ENCODE peak calls at places on chromosomes 12 and 14, in nine cellular contexts. One of them, this sample, is unnamed.
A peak's percentile ranks its signal among the peaks of the same experiment; 100 is the strongest.

GRCh38 chr14:100670017-100670974 is 56.4 kb upstream of the DLK1 start:
- DNase-seq in H4: no peak
- DNase-seq in stimulated activated CD4-positive, alpha-beta T cell treated with anti-CD3 and anti-CD28 coated beads, Interleukin-1b, Interleukin-23, amount 100 ng/mL, for 1 hour: no peak
- DNase-seq in adipocyte: no peak
- DNase-seq in putamen: no peak
- DNase-seq in right lobe of liver: no peak
- DNase-seq in T-helper 1 cell: no peak
- DNase-seq in stimulated activated CD8-positive, alpha-beta memory T cell treated with anti-CD3 and anti-CD28 coated beads, Interleukin-4, amount 100 ng/mL, for 24 hours: no peak
- DNase-seq in A172: no peak
- DNase-seq in this sample: no peak

GRCh38 chr14:104207142-104207845 is 68.9 kb downstream of the KIF26A start:
- DNase-seq in H4: no peak
- DNase-seq in adipocyte: no peak
- DNase-seq in right lobe of liver: no peak
- DNase-seq in stimulated activated CD4-positive, alpha-beta T cell treated with anti-CD3 and anti-CD28 coated beads, Interleukin-1b, Interleukin-23, amount 100 ng/mL, for 1 hour: no peak
- DNase-seq in A172: no peak
- DNase-seq in stimulated activated CD8-positive, alpha-beta memory T cell treated with anti-CD3 and anti-CD28 coated beads, Interleukin-4, amount 100 ng/mL, for 24 hours: no peak
- DNase-seq in T-helper 1 cell: no peak
- DNase-seq in putamen: no peak
- DNase-seq in this sample: no peak

GRCh38 chr12:104249898-104250297 is 34.3 kb downstream of the TXNRD1 start:
- DNase-seq in adipocyte: no peak
- DNase-seq in stimulated activated CD8-positive, alpha-beta memory T cell treated with anti-CD3 and anti-CD28 coated beads, Interleukin-4, amount 100 ng/mL, for 24 hours: no peak
- DNase-seq in H4: no peak
- DNase-seq in right lobe of liver: no peak
- DNase-seq in putamen: no peak
- DNase-seq in stimulated activated CD4-positive, alpha-beta T cell treated with anti-CD3 and anti-CD28 coated beads, Interleukin-1b, Interleukin-23, amount 100 ng/mL, for 1 hour: no peak
- DNase-seq in A172: no peak
- DNase-seq in T-helper 1 cell: no peak
- DNase-seq in this sample: no peak

GRCh38 chr12:5945071-5946008 is at the start of gene ANO2:
- DNase-seq in adipocyte: peak; percentile 77
- DNase-seq in right lobe of liver: no peak
- DNase-seq in T-helper 1 cell: no peak
- DNase-seq in putamen: no peak
- DNase-seq in H4: no peak
- DNase-seq in stimulated activated CD8-positive, alpha-beta memory T cell treated with anti-CD3 and anti-CD28 coated beads, Interleukin-4, amount 100 ng/mL, for 24 hours: no peak
- DNase-seq in A172: no peak
- DNase-seq in stimulated activated CD4-positive, alpha-beta T cell treated with anti-CD3 and anti-CD28 coated beads, Interleukin-1b, Interleukin-23, amount 100 ng/mL, for 1 hour: no peak
- DNase-seq in this sample: peak; percentile 57

GRCh38 chr14:98368214-98368613 is 903.8 kb downstream of the BCL11B start:
- DNase-seq in T-helper 1 cell: no peak
- DNase-seq in A172: no peak
- DNase-seq in adipocyte: no peak
- DNase-seq in right lobe of liver: no peak
- DNase-seq in H4: no peak
- DNase-seq in stimulated activated CD8-positive, alpha-beta memory T cell treated with anti-CD3 and anti-CD28 coated beads, Interleukin-4, amount 100 ng/mL, for 24 hours: no peak
- DNase-seq in putamen: no peak
- DNase-seq in stimulated activated CD4-positive, alpha-beta T cell treated with anti-CD3 and anti-CD28 coated beads, Interleukin-1b, Interleukin-23, amount 100 ng/mL, for 1 hour: no peak
- DNase-seq in this sample: no peak

GRCh38 chr12:122079532-122080081 is 1.1 kb downstream of the MLXIP start:
- DNase-seq in H4: no peak
- DNase-seq in putamen: no peak
- DNase-seq in right lobe of liver: no peak
- DNase-seq in stimulated activated CD8-positive, alpha-beta memory T cell treated with anti-CD3 and anti-CD28 coated beads, Interleukin-4, amount 100 ng/mL, for 24 hours: no peak
- DNase-seq in adipocyte: peak; percentile 34
- DNase-seq in stimulated activated CD4-positive, alpha-beta T cell treated with anti-CD3 and anti-CD28 coated beads, Interleukin-1b, Interleukin-23, amount 100 ng/mL, for 1 hour: no peak
- DNase-seq in T-helper 1 cell: no peak
- DNase-seq in A172: no peak
- DNase-seq in this sample: peak; percentile 19

GRCh38 chr14:70809238-70810214 is at the start of gene MAP3K9:
- DNase-seq in adipocyte: peak; percentile 56
- DNase-seq in stimulated activated CD4-positive, alpha-beta T cell treated with anti-CD3 and anti-CD28 coated beads, Interleukin-1b, Interleukin-23, amount 100 ng/mL, for 1 hour: peak; percentile 81
- DNase-seq in H4: peak; percentile 96
- DNase-seq in right lobe of liver: peak; percentile 96
- DNase-seq in putamen: peak; percentile 89
- DNase-seq in T-helper 1 cell: peak; percentile 90
- DNase-seq in A172: peak; percentile 75
- DNase-seq in stimulated activated CD8-positive, alpha-beta memory T cell treated with anti-CD3 and anti-CD28 coated beads, Interleukin-4, amount 100 ng/mL, for 24 hours: peak; percentile 87
- DNase-seq in this sample: peak; percentile 68

GRCh38 chr12:3777206-3777809 is 24.4 kb upstream of the CRACR2A start:
- DNase-seq in stimulated activated CD4-positive, alpha-beta T cell treated with anti-CD3 and anti-CD28 coated beads, Interleukin-1b, Interleukin-23, amount 100 ng/mL, for 1 hour: no peak
- DNase-seq in stimulated activated CD8-positive, alpha-beta memory T cell treated with anti-CD3 and anti-CD28 coated beads, Interleukin-4, amount 100 ng/mL, for 24 hours: no peak
- DNase-seq in T-helper 1 cell: no peak
- DNase-seq in right lobe of liver: no peak
- DNase-seq in adipocyte: peak; percentile 78
- DNase-seq in A172: peak; percentile 22
- DNase-seq in H4: peak; percentile 42
- DNase-seq in putamen: peak; percentile 28
- DNase-seq in this sample: peak; percentile 75

GRCh38 chr12:26319511-26319910 is 124.1 kb downstream of the SSPN start:
- DNase-seq in putamen: no peak
- DNase-seq in H4: no peak
- DNase-seq in stimulated activated CD8-positive, alpha-beta memory T cell treated with anti-CD3 and anti-CD28 coated beads, Interleukin-4, amount 100 ng/mL, for 24 hours: no peak
- DNase-seq in right lobe of liver: no peak
- DNase-seq in T-helper 1 cell: no peak
- DNase-seq in stimulated activated CD4-positive, alpha-beta T cell treated with anti-CD3 and anti-CD28 coated beads, Interleukin-1b, Interleukin-23, amount 100 ng/mL, for 1 hour: no peak
- DNase-seq in adipocyte: peak; percentile 44
- DNase-seq in A172: peak; percentile 73
- DNase-seq in this sample: peak; percentile 65

GRCh38 chr14:38951451-38951850 is 151.6 kb downstream of the SEC23A start:
- DNase-seq in putamen: no peak
- DNase-seq in stimulated activated CD4-positive, alpha-beta T cell treated with anti-CD3 and anti-CD28 coated beads, Interleukin-1b, Interleukin-23, amount 100 ng/mL, for 1 hour: no peak
- DNase-seq in T-helper 1 cell: no peak
- DNase-seq in stimulated activated CD8-positive, alpha-beta memory T cell treated with anti-CD3 and anti-CD28 coated beads, Interleukin-4, amount 100 ng/mL, for 24 hours: no peak
- DNase-seq in right lobe of liver: no peak
- DNase-seq in H4: no peak
- DNase-seq in A172: peak; percentile 31
- DNase-seq in adipocyte: peak; percentile 59
- DNase-seq in this sample: peak; percentile 79

GRCh38 chr12:68451261-68452091 is 119.3 kb upstream of the MDM1 start:
- DNase-seq in stimulated activated CD8-positive, alpha-beta memory T cell treated with anti-CD3 and anti-CD28 coated beads, Interleukin-4, amount 100 ng/mL, for 24 hours: no peak
- DNase-seq in right lobe of liver: no peak
- DNase-seq in adipocyte: peak; percentile 69
- DNase-seq in T-helper 1 cell: no peak
- DNase-seq in putamen: no peak
- DNase-seq in stimulated activated CD4-positive, alpha-beta T cell treated with anti-CD3 and anti-CD28 coated beads, Interleukin-1b, Interleukin-23, amount 100 ng/mL, for 1 hour: peak; percentile 2
- DNase-seq in H4: peak; percentile 39
- DNase-seq in A172: peak; percentile 26
- DNase-seq in this sample: peak; percentile 59

GRCh38 chr12:1630081-1630826 is 1.2 kb downstream of the WNT5B start:
- DNase-seq in stimulated activated CD8-positive, alpha-beta memory T cell treated with anti-CD3 and anti-CD28 coated beads, Interleukin-4, amount 100 ng/mL, for 24 hours: no peak
- DNase-seq in right lobe of liver: peak; percentile 70
- DNase-seq in stimulated activated CD4-positive, alpha-beta T cell treated with anti-CD3 and anti-CD28 coated beads, Interleukin-1b, Interleukin-23, amount 100 ng/mL, for 1 hour: no peak
- DNase-seq in adipocyte: peak; percentile 28
- DNase-seq in A172: no peak
- DNase-seq in putamen: no peak
- DNase-seq in H4: no peak
- DNase-seq in T-helper 1 cell: no peak
- DNase-seq in this sample: peak; percentile 59

GRCh38 chr14:72796935-72797334 is 97.0 kb downstream of the DPF3 start:
- DNase-seq in T-helper 1 cell: no peak
- DNase-seq in H4: no peak
- DNase-seq in stimulated activated CD4-positive, alpha-beta T cell treated with anti-CD3 and anti-CD28 coated beads, Interleukin-1b, Interleukin-23, amount 100 ng/mL, for 1 hour: no peak
- DNase-seq in adipocyte: no peak
- DNase-seq in stimulated activated CD8-positive, alpha-beta memory T cell treated with anti-CD3 and anti-CD28 coated beads, Interleukin-4, amount 100 ng/mL, for 24 hours: no peak
- DNase-seq in putamen: peak; percentile 47
- DNase-seq in A172: no peak
- DNase-seq in right lobe of liver: no peak
- DNase-seq in this sample: no peak

GRCh38 chr14:68268719-68269118 is 449.1 kb downstream of the RAD51B start:
- DNase-seq in stimulated activated CD8-positive, alpha-beta memory T cell treated with anti-CD3 and anti-CD28 coated beads, Interleukin-4, amount 100 ng/mL, for 24 hours: no peak
- DNase-seq in right lobe of liver: no peak
- DNase-seq in A172: peak; percentile 32
- DNase-seq in stimulated activated CD4-positive, alpha-beta T cell treated with anti-CD3 and anti-CD28 coated beads, Interleukin-1b, Interleukin-23, amount 100 ng/mL, for 1 hour: no peak
- DNase-seq in H4: peak; percentile 38
- DNase-seq in T-helper 1 cell: no peak
- DNase-seq in adipocyte: no peak
- DNase-seq in putamen: no peak
- DNase-seq in this sample: peak; percentile 28

GRCh38 chr14:99203801-99204200 is 68.2 kb downstream of the BCL11B start:
- DNase-seq in T-helper 1 cell: no peak
- DNase-seq in right lobe of liver: no peak
- DNase-seq in adipocyte: no peak
- DNase-seq in A172: no peak
- DNase-seq in putamen: no peak
- DNase-seq in H4: no peak
- DNase-seq in stimulated activated CD8-positive, alpha-beta memory T cell treated with anti-CD3 and anti-CD28 coated beads, Interleukin-4, amount 100 ng/mL, for 24 hours: no peak
- DNase-seq in stimulated activated CD4-positive, alpha-beta T cell treated with anti-CD3 and anti-CD28 coated beads, Interleukin-1b, Interleukin-23, amount 100 ng/mL, for 1 hour: no peak
- DNase-seq in this sample: no peak

GRCh38 chr12:58804749-58805148 is 115.6 kb downstream of the LRIG3 start:
- DNase-seq in stimulated activated CD4-positive, alpha-beta T cell treated with anti-CD3 and anti-CD28 coated beads, Interleukin-1b, Interleukin-23, amount 100 ng/mL, for 1 hour: no peak
- DNase-seq in adipocyte: no peak
- DNase-seq in H4: no peak
- DNase-seq in T-helper 1 cell: no peak
- DNase-seq in A172: no peak
- DNase-seq in right lobe of liver: no peak
- DNase-seq in putamen: no peak
- DNase-seq in stimulated activated CD8-positive, alpha-beta memory T cell treated with anti-CD3 and anti-CD28 coated beads, Interleukin-4, amount 100 ng/mL, for 24 hours: no peak
- DNase-seq in this sample: no peak

GRCh38 chr12:3119192-3119744 is 42.1 kb downstream of the TSPAN9 start:
- DNase-seq in stimulated activated CD8-positive, alpha-beta memory T cell treated with anti-CD3 and anti-CD28 coated beads, Interleukin-4, amount 100 ng/mL, for 24 hours: no peak
- DNase-seq in stimulated activated CD4-positive, alpha-beta T cell treated with anti-CD3 and anti-CD28 coated beads, Interleukin-1b, Interleukin-23, amount 100 ng/mL, for 1 hour: no peak
- DNase-seq in right lobe of liver: no peak
- DNase-seq in adipocyte: no peak
- DNase-seq in A172: no peak
- DNase-seq in T-helper 1 cell: no peak
- DNase-seq in H4: no peak
- DNase-seq in putamen: no peak
- DNase-seq in this sample: no peak

GRCh38 chr12:59005195-59005961 is 85.1 kb upstream of the LRIG3 start:
- DNase-seq in right lobe of liver: no peak
- DNase-seq in stimulated activated CD4-positive, alpha-beta T cell treated with anti-CD3 and anti-CD28 coated beads, Interleukin-1b, Interleukin-23, amount 100 ng/mL, for 1 hour: no peak
- DNase-seq in A172: no peak
- DNase-seq in stimulated activated CD8-positive, alpha-beta memory T cell treated with anti-CD3 and anti-CD28 coated beads, Interleukin-4, amount 100 ng/mL, for 24 hours: no peak
- DNase-seq in putamen: no peak
- DNase-seq in T-helper 1 cell: no peak
- DNase-seq in H4: no peak
- DNase-seq in adipocyte: peak; percentile 83
- DNase-seq in this sample: peak; percentile 39

This sample was measured in GM03348.